ENCODE peak calls at places on chromosomes 2 and 18, in eight cellular contexts. W, I, A, X, N, T, Y and M are unnamed samples.

GRCh38 chr2:134988994-134989605 is 58.1 kb downstream of the MAP3K19 start:
- DNase-seq in W (no peak), I (no peak), A (peak; percentile 24), X (no peak), N (no peak), T (no peak), Y (no peak), M (no peak)

GRCh38 chr2:109675666-109676345 is 61.6 kb downstream of the SOWAHC start:
- DNase-seq in W (peak; percentile 95), I (no peak), A (no peak), X (no peak), N (no peak), T (no peak), Y (no peak), M (peak; percentile 94)

GRCh38 chr2:118102433-118103082 is 14.3 kb downstream of the INSIG2 start:
- DNase-seq in W (no peak), I (no peak), A (no peak), X (no peak), N (no peak), T (no peak), Y (no peak), M (no peak)

GRCh38 chr18:2906522-2907458 is 60.0 kb downstream of the EMILIN2 start:
- DNase-seq in W (peak; percentile 68), I (no peak), A (peak; percentile 69), X (peak; percentile 89), N (peak; percentile 85), T (no peak), Y (no peak), M (peak; percentile 74)

GRCh38 chr2:230312638-230313037 is 14.4 kb upstream of the SP140L start:
- DNase-seq in W (no peak), I (no peak), A (peak; percentile 19), X (no peak), N (no peak), T (no peak), Y (peak; percentile 25), M (no peak)

GRCh38 chr18:42196651-42197050 is 241.6 kb downstream of the PIK3C3 start:
- DNase-seq in W (no peak), I (no peak), A (no peak), X (no peak), N (no peak), T (no peak), Y (no peak), M (no peak)

GRCh38 chr18:65221736-65222135 is 529.1 kb upstream of the CDH7 start:
- DNase-seq in W (no peak), I (no peak), A (no peak), X (no peak), N (no peak), T (no peak), Y (no peak), M (no peak)

GRCh38 chr18:56026505-56026904 is 438.5 kb upstream of the TCF4 start:
- DNase-seq in W (no peak), I (no peak), A (no peak), X (no peak), N (no peak), T (no peak), Y (no peak), M (no peak)

GRCh38 chr2:96769816-96770215 is 9.1 kb downstream of the CNNM4 start:
- DNase-seq in W (no peak), I (no peak), A (no peak), X (no peak), N (no peak), T (peak; percentile 80), Y (no peak), M (peak; percentile 50)

GRCh38 chr2:240873805-240874714 is 5.4 kb downstream of the AGXT start:
- DNase-seq in W (peak; percentile 71), I (no peak), A (peak; percentile 40), X (peak; percentile 69), N (peak; percentile 48), T (no peak), Y (no peak), M (peak; percentile 75)

GRCh38 chr2:28327963-28328922 is 64.4 kb upstream of the FOSL2 start:
- DNase-seq in W (no peak), I (no peak), A (no peak), X (no peak), N (no peak), T (no peak), Y (no peak), M (no peak)

GRCh38 chr2:169693344-169693743 is 861 bp downstream of the CFAP210 start:
- DNase-seq in W (no peak), I (no peak), A (no peak), X (no peak), N (no peak), T (no peak), Y (no peak), M (no peak)

DNA sequence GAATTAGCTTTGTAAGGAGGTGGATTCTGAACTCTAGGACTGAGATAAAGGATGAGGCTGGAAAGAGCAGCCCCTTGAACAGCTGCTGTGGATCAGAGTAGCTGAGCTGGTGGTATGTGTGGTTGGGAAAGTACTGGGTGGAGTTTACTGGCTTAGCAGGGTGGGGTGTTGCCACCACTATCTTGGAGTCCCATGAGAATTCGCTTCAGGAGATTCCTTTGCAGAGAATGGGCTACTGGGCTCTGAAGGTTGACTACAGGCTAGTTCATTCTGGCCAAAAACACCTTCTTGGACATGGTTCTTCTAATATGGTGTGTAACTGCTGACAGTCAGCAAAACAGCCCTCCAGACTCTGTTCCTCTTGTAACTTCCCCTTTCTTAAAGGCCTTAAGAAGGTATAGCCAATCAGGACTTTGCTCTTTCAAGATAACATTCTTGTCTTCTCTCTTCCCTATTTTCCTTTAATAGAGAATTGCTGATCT is 52.7 kb downstream of the TET3 start:
- DNase-seq in W (no peak), I (no peak), A (no peak), X (no peak), N (no peak), T (no peak), Y (peak; percentile 12), M (no peak)
- H3K4me3 ChIP-seq in W (no peak overlapping the region), I (no peak overlapping the region), A (no peak overlapping the region), X (no peak overlapping the region), N (no peak overlapping the region), T (no peak overlapping the region), Y (no peak overlapping the region), M (no peak overlapping the region)

GRCh38 chr2:10422732-10423399 is 25.3 kb downstream of the ODC1 start:
- DNase-seq in W (no peak), I (no peak), A (no peak), X (peak; percentile 57), N (peak; percentile 50), T (no peak), Y (no peak), M (no peak)

GRCh38 chr2:10425656-10426055 is 22.5 kb downstream of the ODC1 start:
- DNase-seq in W (no peak), I (no peak), A (no peak), X (peak; percentile 64), N (peak; percentile 61), T (no peak), Y (no peak), M (peak; percentile 27)

GRCh38 chr2:10424916-10425505 is 23.1 kb downstream of the ODC1 start:
- DNase-seq in W (no peak), I (no peak), A (no peak), X (peak; percentile 59), N (peak; percentile 52), T (no peak), Y (no peak), M (no peak)

GRCh38 chr2:10423400-10423774 is 24.7 kb downstream of the ODC1 start:
- DNase-seq in W (no peak), I (no peak), A (no peak), X (peak; percentile 59), N (peak; percentile 39), T (no peak), Y (no peak), M (peak; percentile 22)

DNA sequence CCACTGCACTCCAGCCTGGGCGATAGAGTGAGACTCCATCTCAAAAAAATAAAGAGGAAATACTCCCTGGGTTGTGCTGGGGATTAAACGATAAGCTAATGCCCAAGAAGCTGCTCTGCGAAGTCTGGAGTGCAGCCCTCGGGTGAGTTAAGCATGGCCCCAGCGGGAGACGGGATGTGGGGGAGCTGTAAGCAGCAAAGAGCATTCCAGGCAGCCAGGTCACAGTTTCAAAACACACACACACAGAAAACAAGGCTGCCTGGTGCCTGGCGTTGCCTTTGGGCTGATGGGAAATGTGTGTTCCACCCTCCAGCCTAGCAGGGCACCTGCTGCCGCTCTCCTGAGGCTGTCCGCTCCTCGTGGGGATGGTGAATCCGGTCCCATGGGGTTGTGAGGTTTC is 24.1 kb downstream of the ODC1 start:
- DNase-seq in W (no peak), I (no peak), A (peak; percentile 39), X (peak; percentile 55), N (peak; percentile 35), T (no peak), Y (peak; percentile 95), M (no peak)
- H3K36me3 ChIP-seq in W (peaks cover 7% of the 10 kb centered on the region), I (no peaks in the 10 kb centered on the region), A (no peaks in the 10 kb centered on the region), X (peaks cover 3% of the 10 kb centered on the region), N (peaks cover 25% of the 10 kb centered on the region), T (peaks cover 72% of the 10 kb centered on the region), Y (no peaks in the 10 kb centered on the region), M (no peaks in the 10 kb centered on the region)

GRCh38 chr2:217517402-217517801 is 485.4 kb downstream of the TNS1 start:
- DNase-seq in W (no peak), I (no peak), A (no peak), X (no peak), N (no peak), T (no peak), Y (no peak), M (no peak)
- H3K4me3 ChIP-seq in W (no peak overlapping the region), I (no peak overlapping the region), A (no peak overlapping the region), X (no peak overlapping the region), N (no peak overlapping the region), T (no peak overlapping the region), Y (no peak overlapping the region), M (no peak overlapping the region)

GRCh38 chr2:233130481-233130970 is 70.4 kb downstream of the INPP5D start:
- DNase-seq in W (no peak), I (no peak), A (no peak), X (peak; percentile 50), N (no peak), T (no peak), Y (no peak), M (no peak)

GRCh38 chr2:233133239-233133638 is 73.1 kb downstream of the INPP5D start:
- DNase-seq in W (no peak), I (no peak), A (no peak), X (peak; percentile 4), N (no peak), T (no peak), Y (no peak), M (no peak)

GRCh38 chr2:233130024-233130423 is 69.9 kb downstream of the INPP5D start:
- DNase-seq in W (no peak), I (no peak), A (no peak), X (peak; percentile 30), N (no peak), T (no peak), Y (no peak), M (no peak)

GRCh38 chr2:233131991-233132390 is 71.8 kb downstream of the INPP5D start:
- DNase-seq in W (no peak), I (no peak), A (no peak), X (no peak), N (no peak), T (no peak), Y (no peak), M (no peak)

DNA sequence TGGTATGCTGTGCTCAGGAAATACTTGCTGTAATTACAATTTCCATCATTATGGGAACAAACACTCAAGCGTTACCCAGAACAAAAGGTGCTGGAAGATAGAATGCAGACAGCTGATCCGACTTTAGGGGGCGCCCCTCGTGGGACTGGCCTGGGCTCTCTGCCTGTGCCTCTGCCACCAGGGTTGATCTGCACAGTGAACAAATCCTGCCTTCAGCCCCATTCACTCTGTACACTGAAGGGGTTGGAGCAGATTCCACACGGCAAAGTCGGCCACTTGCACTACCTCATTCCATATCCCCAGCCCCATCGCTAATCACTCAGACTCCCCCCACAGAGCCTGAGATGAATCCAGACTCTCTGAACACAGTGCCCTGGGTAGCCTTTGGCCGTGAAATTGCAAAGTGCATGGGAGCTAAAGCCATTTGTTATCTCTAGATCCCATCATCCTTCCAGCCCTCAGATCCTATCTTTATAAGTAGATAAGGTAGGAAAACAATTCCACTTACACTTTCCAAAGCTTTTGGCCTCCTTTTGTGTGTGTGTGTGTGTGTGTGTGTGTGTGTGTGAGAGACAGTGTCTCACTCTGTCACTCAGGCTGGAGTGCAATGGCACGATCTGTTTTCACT is 69.3 kb downstream of the INPP5D start:
- DNase-seq in W (no peak), I (no peak), A (peak; percentile 60), X (peak; percentile 41), N (no peak), T (no peak), Y (no peak), M (no peak)
- H3K36me3 ChIP-seq in W (no peaks in the 10 kb centered on the region), I (no peaks in the 10 kb centered on the region), A (no peaks in the 10 kb centered on the region), X (peaks cover 6% of the 10 kb centered on the region), N (no peaks in the 10 kb centered on the region), T (peaks cover 20% of the 10 kb centered on the region), Y (no peaks in the 10 kb centered on the region), M (no peaks in the 10 kb centered on the region)